ENCODE peak calls at places on chromosomes 3 and 15, in nine cellular contexts. P is AG10803, A is thoracic aorta, M is OCI-LY7, D is epithelial cell of esophagus, V is fibroblast of lung, H is dorsolateral prefrontal cortex, C is gastrocnemius medialis, U is retinal pigment epithelial cell. W is an unnamed sample.

GRCh38 chr3:79005084-79005483 is 762.7 kb downstream of the ROBO1 start:
- DNase-seq in P (no peak), C (no peak), H (no peak), V (no peak), M (no peak), A (no peak), D (no peak), U (no peak), W (peak)

GRCh38 chr15:63277893-63278505 is 594 bp downstream of the APH1B start:
- DNase-seq in V (no peak), U (no peak), P (no peak), C (no peak), D (peak), H (no peak), M (no peak), A (no peak), W (no peak)

GRCh38 chr15:62895905-62896316 is 146.6 kb upstream of the TPM1 start:
- DNase-seq in M (no peak), V (peak), D (peak), U (no peak), H (no peak), A (no peak), C (no peak), P (peak), W (peak)

GRCh38 chr3:149575213-149575961 is 82.4 kb downstream of the WWTR1 start:
- DNase-seq in A (peak), H (peak), U (no peak), C (no peak), P (peak), M (no peak), V (peak), D (peak), W (peak)

GRCh38 chr3:11720220-11721113 is 76.8 kb upstream of the VGLL4 start:
- DNase-seq in A (peak), C (peak), V (peak), P (peak), H (peak), M (peak), U (peak), D (peak), W (peak)

GRCh38 chr3:185781759-185782158 is 43.1 kb downstream of the IGF2BP2 start:
- DNase-seq in U (no peak), P (peak), A (no peak), D (no peak), H (no peak), C (no peak), V (peak), M (no peak), W (peak)

GRCh38 chr3:69649120-69649519 is 90.1 kb upstream of the MITF start:
- DNase-seq in A (no peak), M (no peak), U (no peak), V (peak), H (no peak), C (no peak), P (no peak), D (peak), W (peak)

GRCh38 chr3:12629560-12629959 is 34.4 kb downstream of the RAF1 start:
- DNase-seq in V (peak), U (no peak), C (peak), M (no peak), H (no peak), A (no peak), P (peak), D (no peak), W (peak)

GRCh38 chr3:67215690-67216089 is 217.6 kb downstream of the KBTBD8 start:
- DNase-seq in C (no peak), D (no peak), H (no peak), P (no peak), U (no peak), V (no peak), A (no peak), M (no peak), W (no peak)

GRCh38 chr3:107456501-107456900 is 66.3 kb upstream of the BBX start:
- DNase-seq in M (no peak), H (no peak), P (no peak), V (no peak), C (no peak), U (no peak), D (peak), A (no peak), W (no peak)

GRCh38 chr3:113897373-113897777 is 50.4 kb upstream of the ZDHHC23 start:
- DNase-seq in C (no peak), M (no peak), A (no peak), H (no peak), D (peak), V (no peak), U (no peak), P (no peak), W (no peak)

GRCh38 chr3:34725774-34726173 is 913.6 kb upstream of the ARPP21 start:
- DNase-seq in A (no peak), V (no peak), H (no peak), P (no peak), D (no peak), U (peak), C (no peak), M (no peak), W (no peak)

GRCh38 chr3:10983219-10983916 is 9.2 kb upstream of the SLC6A1 start:
- DNase-seq in A (no peak), U (peak), M (peak), V (peak), H (no peak), P (peak), C (no peak), D (peak), W (peak)

GRCh38 chr3:46894256-46894655 is 16.7 kb downstream of the PTH1R start:
- DNase-seq in H (no peak), P (no peak), V (no peak), U (no peak), A (no peak), C (no peak), M (no peak), D (no peak), W (no peak)

GRCh38 chr3:111690242-111690641 is 95.1 kb upstream of the ZBED2 start:
- DNase-seq in A (no peak), C (no peak), V (no peak), H (no peak), M (no peak), P (peak), U (no peak), D (peak), W (peak)

GRCh38 chr3:50675179-50676030 is 678 bp downstream of the DOCK3 start:
- DNase-seq in P (no peak), U (no peak), M (peak), A (no peak), H (peak), V (no peak), D (no peak), C (no peak), W (no peak)

GRCh38 chr3:50676031-50676705 is 1.4 kb downstream of the DOCK3 start:
- DNase-seq in A (no peak), M (no peak), H (no peak), V (no peak), U (no peak), P (no peak), D (no peak), C (no peak), W (no peak)

GRCh38 chr3:50673937-50674336 is 790 bp upstream of the DOCK3 start:
- DNase-seq in A (no peak), D (no peak), H (no peak), M (no peak), P (no peak), C (no peak), U (no peak), V (no peak), W (no peak)

GRCh38 chr3:50672656-50673055 is 2.1 kb upstream of the DOCK3 start:
- DNase-seq in H (no peak), U (no peak), D (no peak), A (no peak), C (no peak), V (no peak), P (no peak), M (no peak), W (no peak)

DNA sequence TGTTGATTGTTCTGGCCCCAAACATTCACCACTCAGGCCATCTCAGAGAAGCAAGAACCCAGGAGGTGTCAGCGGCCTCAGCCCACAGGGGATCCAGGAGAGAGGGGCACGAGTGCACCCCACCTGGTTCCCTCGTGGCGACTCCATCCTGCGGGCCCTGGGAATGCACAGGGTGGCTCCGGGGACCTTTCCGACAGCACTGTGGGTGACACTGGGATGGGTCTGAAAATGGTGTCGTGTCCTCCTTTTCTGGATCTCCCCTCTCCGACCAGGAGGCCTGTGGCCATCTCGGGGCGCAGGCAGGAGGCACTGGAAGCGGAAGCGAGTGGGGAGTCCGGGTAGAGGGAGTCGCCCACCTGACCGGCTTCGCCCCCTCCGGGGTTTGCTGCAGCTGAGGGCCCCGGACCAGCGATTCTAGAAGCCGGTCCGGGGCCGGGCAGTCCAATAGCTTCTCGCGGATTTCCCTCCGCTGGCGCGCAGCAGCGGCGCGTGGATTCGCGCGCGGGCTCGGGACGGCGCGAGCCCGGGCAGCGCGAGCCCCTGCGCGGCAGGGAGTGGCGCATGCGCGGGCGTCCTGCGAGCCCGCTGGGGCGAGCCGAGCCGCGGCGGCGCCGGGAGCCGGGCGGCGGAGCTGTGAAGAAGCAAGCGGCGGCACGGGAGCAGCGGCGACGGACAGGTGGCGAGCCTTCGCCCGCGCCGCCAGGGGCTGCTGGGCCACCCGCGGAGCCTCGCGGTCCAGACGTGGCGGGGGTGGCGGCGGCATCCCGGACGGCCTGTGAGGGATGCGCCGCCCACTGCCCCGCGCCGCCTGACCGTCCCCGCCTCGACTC is at the start of gene DOCK3:
- DNase-seq in V (peak), U (no peak), A (no peak), H (peak), D (peak), C (no peak), M (no peak), P (peak), W (peak)
- H3K4me3 ChIP-seq in V (no peak), U (peak), A (peak), H (peak), D (no peak), C (peak), M (no peak), P (peak), W (peak)

GRCh38 chr15:60733196-60733595 is 254.3 kb upstream of the ICE2 start:
- DNase-seq in P (no peak), D (no peak), H (no peak), A (no peak), V (no peak), C (no peak), U (no peak), M (no peak), W (no peak)

GRCh38 chr15:60731583-60732130 is 252.7 kb upstream of the ICE2 start:
- DNase-seq in A (no peak), D (no peak), P (peak), V (no peak), C (no peak), U (no peak), H (no peak), M (no peak), W (no peak)

GRCh38 chr15:60735559-60736047 is 256.7 kb upstream of the ICE2 start:
- DNase-seq in V (no peak), P (no peak), A (no peak), U (no peak), M (no peak), C (no peak), H (no peak), D (no peak), W (no peak)

GRCh38 chr15:60737217-60737616 is 258.3 kb upstream of the ICE2 start:
- DNase-seq in C (no peak), V (no peak), H (no peak), P (no peak), A (no peak), U (no peak), M (peak), D (no peak), W (no peak)

DNA sequence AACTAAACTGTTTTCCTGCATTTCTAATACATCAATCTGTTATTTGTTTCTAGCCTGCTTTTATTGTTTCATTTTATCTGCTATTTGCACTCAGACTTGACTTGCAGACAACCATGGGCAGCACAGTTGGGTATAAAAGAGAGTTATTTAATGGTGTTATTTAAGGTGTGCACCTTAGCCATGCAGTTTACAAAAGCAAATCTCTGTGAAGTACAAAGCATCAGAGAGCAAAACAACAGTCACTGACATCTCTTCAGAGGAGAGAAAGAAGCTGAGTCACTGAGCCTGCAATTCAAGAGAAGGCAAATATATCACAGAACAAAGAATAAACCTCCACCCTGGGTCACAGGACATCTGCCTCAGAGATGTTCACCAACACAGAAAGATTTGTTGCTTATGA is 255.9 kb upstream of the ICE2 start:
- DNase-seq in A (no peak), D (no peak), H (no peak), C (no peak), U (no peak), V (no peak), M (no peak), P (no peak), W (no peak)
- TF ChIP-seq CTCF in A (no peak), D (no peak), H (no peak), C (no peak), U (no peak), V (no peak), M (no peak), P (no peak), W (no peak)

GRCh38 chr15:55267401-55268053 is 22.1 kb downstream of the RAB27A start:
- DNase-seq in D (no peak), A (no peak), M (no peak), H (no peak), P (peak), C (no peak), U (peak), V (peak), W (peak)
- H3K4me3 ChIP-seq in D (no peak), A (peak), M (no peak), H (no peak), P (no peak), C (no peak), U (peak), V (no peak), W (no peak)

DNA sequence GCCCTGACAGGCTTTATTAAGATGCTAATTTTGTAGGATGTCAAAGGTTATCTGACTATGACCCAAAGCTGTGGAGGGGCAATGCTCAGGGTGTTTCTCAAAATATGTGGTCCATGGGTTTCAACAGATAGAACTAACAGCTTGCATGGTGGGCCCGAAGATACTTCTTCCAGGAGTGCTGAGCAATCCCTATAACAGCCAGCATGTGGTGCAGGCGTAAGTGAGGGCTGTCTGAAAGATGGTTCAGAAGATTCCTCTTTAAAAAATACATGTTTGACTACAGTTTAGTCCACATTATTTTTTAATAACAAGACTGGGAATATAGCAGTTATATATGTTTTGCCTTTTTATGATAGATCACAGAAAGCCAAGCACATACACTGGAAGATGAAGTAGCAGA is 7.6 kb downstream of the SCG3 start:
- DNase-seq in A (no peak), M (no peak), D (no peak), H (no peak), V (no peak), C (no peak), P (peak), U (no peak), W (no peak)
- TF ChIP-seq CTCF in A (no peak), M (peak), D (peak), H (no peak), V (no peak), C (no peak), P (peak), U (no peak), W (peak)

DNA sequence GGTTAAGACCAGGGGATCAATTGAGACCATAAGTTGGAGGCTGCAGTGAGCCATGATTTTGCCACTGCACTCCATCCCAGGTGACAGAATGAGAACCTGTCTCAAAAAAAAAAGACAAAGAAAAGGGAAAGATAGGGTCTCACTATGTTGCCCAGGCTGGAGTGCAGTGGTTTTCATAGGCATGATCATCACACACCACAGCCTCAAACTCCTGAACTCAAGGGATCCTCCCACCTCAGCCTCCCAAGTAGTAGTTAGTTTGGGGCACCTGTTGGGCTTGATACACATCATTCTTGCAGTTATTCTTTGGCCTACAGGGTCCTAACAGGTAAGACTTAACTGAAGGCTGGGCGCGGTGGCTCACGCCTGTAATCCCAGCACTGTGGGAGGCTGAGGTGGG is 42.1 kb downstream of the UBXN7 start:
- DNase-seq in A (no peak), C (no peak), V (no peak), M (no peak), P (no peak), H (no peak), U (no peak), D (no peak), W (no peak)
- H3K4me3 ChIP-seq in A (no peak), C (no peak), V (no peak), M (no peak), P (no peak), H (no peak), U (no peak), D (no peak), W (no peak)

GRCh38 chr3:102237181-102237580 is 197.6 kb upstream of the ZPLD1 start:
- DNase-seq in A (no peak), P (no peak), C (no peak), D (no peak), M (no peak), H (no peak), U (no peak), V (no peak), W (no peak)

GRCh38 chr3:102238362-102238761 is 196.5 kb upstream of the ZPLD1 start:
- DNase-seq in M (no peak), V (no peak), P (no peak), D (peak), A (no peak), U (no peak), C (no peak), H (no peak), W (no peak)

GRCh38 chr3:102233881-102234280 is 200.9 kb upstream of the ZPLD1 start:
- DNase-seq in C (no peak), U (no peak), P (no peak), V (no peak), H (no peak), M (peak), D (no peak), A (no peak), W (no peak)

GRCh38 chr3:102237838-102238237 is 197.0 kb upstream of the ZPLD1 start:
- DNase-seq in H (no peak), V (no peak), A (no peak), P (no peak), U (no peak), C (no peak), D (no peak), M (no peak), W (no peak)

DNA sequence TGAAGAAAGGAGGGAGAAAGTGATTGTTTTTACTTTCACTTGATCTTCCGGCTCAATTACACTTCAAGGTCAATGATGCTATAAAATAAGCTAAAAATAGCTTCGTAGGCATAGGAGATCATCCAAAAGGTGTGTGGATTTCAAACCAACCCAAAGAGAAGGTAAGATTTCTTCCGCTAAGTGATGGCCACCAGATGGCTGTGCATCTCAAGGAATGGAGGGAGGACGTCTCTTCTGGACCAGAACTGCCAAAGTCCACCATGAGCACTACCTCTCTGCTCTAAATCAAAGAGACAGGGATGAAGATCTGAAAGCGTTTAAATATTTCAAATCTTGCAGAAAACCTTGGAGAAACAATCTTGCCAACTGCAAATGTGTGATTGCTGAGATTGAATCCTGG is 199.1 kb upstream of the ZPLD1 start:
- DNase-seq in C (no peak), M (peak), P (no peak), A (no peak), H (no peak), U (no peak), D (peak), V (peak), W (peak)
- TF ChIP-seq CTCF in C (no peak), M (peak), P (peak), A (no peak), H (no peak), U (peak), D (peak), V (peak), W (peak)